ENCODE peak calls at places on chromosomes 11 and 22, in four cellular contexts. Q is transverse colon, X is suprapubic skin, G is stomach. V is an unnamed sample.

GRCh38 chr11:87878373-87878779 is 296.9 kb downstream of the RAB38 start:
- DNase-seq in Q (no peak), X (no peak), G (no peak), V (no peak)

GRCh38 chr11:133082453-133082781 is 449.9 kb downstream of the OPCML start:
- DNase-seq in Q (peak), X (peak), G (no peak), V (peak)

GRCh38 chr22:27919943-27920755 is 1.1 kb upstream of the PITPNB start:
- DNase-seq in Q (no peak), X (no peak), G (no peak), V (peak)

GRCh38 chr11:129701706-129702105 is 113.9 kb upstream of the TMEM45B start:
- DNase-seq in Q (no peak), X (no peak), G (no peak), V (no peak)

GRCh38 chr11:14451825-14452224 is 47.8 kb downstream of the COPB1 start:
- DNase-seq in Q (no peak), X (no peak), G (no peak), V (no peak)

GRCh38 chr11:34793666-34794065 is 122.5 kb downstream of the APIP start:
- DNase-seq in Q (no peak), X (no peak), G (no peak), V (no peak)

GRCh38 chr11:20488352-20488751 is 100.8 kb downstream of the PRMT3 start:
- DNase-seq in Q (no peak), X (no peak), G (no peak), V (no peak)

GRCh38 chr11:129278586-129279319 is 86.6 kb upstream of the ARHGAP32 start:
- DNase-seq in Q (peak), X (no peak), G (no peak), V (no peak)

GRCh38 chr22:37018815-37019308 is 385 bp downstream of the TST start:
- DNase-seq in Q (peak), X (peak), G (peak), V (peak)

GRCh38 chr11:118908931-118909618 is 16.7 kb downstream of the BCL9L start:
- DNase-seq in Q (peak), X (peak), G (peak), V (peak)

GRCh38 chr11:1277936-1278512 is 31.4 kb downstream of the TOLLIP start:
- DNase-seq in Q (no peak), X (no peak), G (no peak), V (no peak)

GRCh38 chr11:17979770-17980371 is 33.0 kb downstream of the SERGEF start:
- DNase-seq in Q (no peak), X (no peak), G (peak), V (no peak)

GRCh38 chr22:30830907-30831306 is 136.2 kb downstream of the OSBP2 start:
- DNase-seq in Q (peak), X (no peak), G (peak), V (no peak)

GRCh38 chr11:117827521-117828511 is 3.3 kb upstream of the FXYD2 start:
- DNase-seq in Q (peak), X (peak), G (peak), V (peak)

GRCh38 chr11:10379022-10379421 is 74.1 kb downstream of the ADM start:
- DNase-seq in Q (no peak), X (no peak), G (no peak), V (no peak)

GRCh38 chr22:43999378-43999777 is 24.7 kb upstream of the PARVB start:
- DNase-seq in Q (no peak), X (no peak), G (no peak), V (no peak)

GRCh38 chr22:20205964-20206708 is 55.3 kb upstream of the CCDC188 start:
- DNase-seq in Q (peak), X (peak), G (peak), V (peak)

GRCh38 chr11:86143429-86144030 is 74.6 kb upstream of the PICALM start:
- DNase-seq in Q (no peak), X (no peak), G (no peak), V (no peak)

GRCh38 chr11:130055637-130056036 is 14.1 kb upstream of the APLP2 start:
- DNase-seq in Q (no peak), X (no peak), G (no peak), V (no peak)

GRCh38 chr11:3165152-3165705 is at the start of gene OSBPL5:
- DNase-seq in Q (peak), X (peak), G (peak), V (peak)

GRCh38 chr22:48517039-48518030 is 1310.3 kb downstream of the BRD1 start:
- DNase-seq in Q (no peak), X (no peak), G (no peak), V (peak)

GRCh38 chr22:30909306-30909705 is 59.3 kb downstream of the MORC2 start:
- DNase-seq in Q (no peak), X (no peak), G (no peak), V (peak)

GRCh38 chr22:37401401-37401859 is 25.8 kb downstream of the ELFN2 start:
- DNase-seq in Q (no peak), X (no peak), G (no peak), V (peak)

GRCh38 chr11:58674609-58675008 is 52.1 kb downstream of the CNTF start:
- DNase-seq in Q (no peak), X (no peak), G (peak), V (no peak)

GRCh38 chr11:75802913-75803820 is 11.8 kb upstream of the UVRAG start:
- DNase-seq in Q (peak), X (peak), G (peak), V (peak)

GRCh38 chr11:92492372-92492771 is 267.8 kb downstream of the FAT3 start:
- DNase-seq in Q (no peak), X (no peak), G (no peak), V (no peak)

GRCh38 chr11:123690490-123690889 is 36.1 kb upstream of the SCN3B start:
- DNase-seq in Q (no peak), X (no peak), G (no peak), V (no peak)

GRCh38 chr11:27830206-27830605 is 130.0 kb upstream of the BDNF start:
- DNase-seq in Q (no peak), X (no peak), G (no peak), V (no peak)

GRCh38 chr22:46367707-46368191 is 32.2 kb downstream of the TRMU start:
- DNase-seq in Q (peak), X (no peak), G (peak), V (no peak)

GRCh38 chr22:41132555-41132954 is 40.2 kb downstream of the EP300 start:
- DNase-seq in Q (no peak), X (no peak), G (no peak), V (no peak)

GRCh38 chr22:22233081-22233480 is 11.5 kb upstream of the VPREB1 start:
- DNase-seq in Q (no peak), X (no peak), G (no peak), V (no peak)

GRCh38 chr11:111978028-111978771 is 41.1 kb downstream of the DIXDC1 start:
- DNase-seq in Q (peak), X (peak), G (no peak), V (peak)
- TF ChIP-seq EP300 in Q (no peak), X (no peak), G (no peak), V (no peak)

GRCh38 chr11:115493488-115493887 is 10.7 kb downstream of the CADM1 start:
- DNase-seq in Q (no peak), X (no peak), G (no peak), V (no peak)
- TF ChIP-seq POLR2AphosphoS5 in Q (no peak), X (no peak), G (no peak), V (no peak)

GRCh38 chr11:112511906-112512305 is 251.2 kb upstream of the PLET1 start:
- DNase-seq in Q (no peak), X (no peak), G (no peak), V (no peak)
- TF ChIP-seq EP300 in Q (no peak), X (no peak), G (no peak), V (no peak)

DNA sequence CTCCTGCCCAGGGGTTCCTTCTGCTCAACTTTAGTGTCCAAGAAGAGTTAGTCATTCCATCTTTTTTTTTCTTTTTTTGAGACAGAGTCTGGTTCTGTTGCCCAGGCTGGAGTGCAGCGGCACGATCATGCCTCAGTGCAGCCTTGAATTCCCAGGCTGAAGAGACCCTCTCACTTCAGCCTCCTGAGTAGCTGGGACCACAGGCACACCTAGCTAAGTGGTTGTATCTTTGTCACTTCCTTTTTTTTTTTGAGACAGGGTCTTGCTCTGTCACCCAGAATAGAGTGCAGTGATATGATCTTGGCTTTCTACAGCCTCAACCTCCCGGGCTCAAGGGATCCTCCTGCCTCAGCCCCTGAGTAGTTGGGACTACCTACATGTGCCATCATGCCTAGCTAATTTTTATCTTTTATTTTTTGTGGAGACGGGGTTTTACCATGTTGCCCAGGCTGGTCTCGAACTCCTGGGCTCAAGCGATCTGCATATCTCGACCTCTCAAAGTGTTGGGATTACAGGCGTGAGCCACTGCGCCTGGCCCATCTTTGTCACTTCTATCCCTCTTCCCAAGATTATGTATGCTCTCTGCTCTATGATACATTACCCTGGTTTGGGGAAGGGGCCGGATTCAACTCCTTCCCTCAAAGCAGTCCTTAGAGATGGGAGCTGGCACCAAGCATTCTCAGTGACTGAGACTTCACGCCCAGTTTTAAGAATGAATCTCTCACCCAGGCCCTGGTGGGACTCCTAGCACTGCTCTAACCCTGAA is 10.0 kb downstream of the SSH3 start:
- DNase-seq in Q (no peak), X (no peak), G (peak), V (no peak)
- TF ChIP-seq POLR2AphosphoS5 in Q (no peak), X (no peak), G (no peak), V (no peak)

GRCh38 chr11:95723353-95723942 is 66.1 kb downstream of the FAM76B start:
- DNase-seq in Q (no peak), X (no peak), G (no peak), V (no peak)

GRCh38 chr11:95729462-95729861 is 60.1 kb downstream of the FAM76B start:
- DNase-seq in Q (no peak), X (no peak), G (no peak), V (no peak)

GRCh38 chr11:95728790-95729189 is 60.8 kb downstream of the FAM76B start:
- DNase-seq in Q (no peak), X (no peak), G (no peak), V (no peak)

GRCh38 chr11:95727630-95728029 is 62.0 kb downstream of the FAM76B start:
- DNase-seq in Q (no peak), X (no peak), G (no peak), V (no peak)

DNA sequence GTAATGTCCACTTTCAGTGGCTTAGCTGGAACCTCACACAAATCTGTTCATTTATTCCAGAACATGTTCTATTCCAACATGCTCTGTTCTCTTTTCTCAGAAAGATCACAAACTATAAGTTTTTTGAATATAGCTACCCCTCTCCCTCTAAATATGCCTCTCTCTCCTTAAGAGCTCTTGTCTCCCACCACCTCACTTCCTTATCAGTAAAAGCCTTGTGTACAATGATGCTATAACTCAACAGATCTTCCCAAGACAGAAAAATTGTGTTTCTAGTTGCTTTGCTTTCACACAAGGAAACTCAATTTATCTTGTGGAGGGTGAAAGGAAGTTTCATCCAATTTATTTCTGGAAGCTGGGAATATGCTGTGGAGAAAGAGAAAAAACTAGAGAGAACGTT is 64.4 kb downstream of the FAM76B start:
- DNase-seq in Q (no peak), X (no peak), G (no peak), V (no peak)
- TF ChIP-seq EP300 in Q (no peak), X (no peak), G (no peak), V (no peak)

DNA sequence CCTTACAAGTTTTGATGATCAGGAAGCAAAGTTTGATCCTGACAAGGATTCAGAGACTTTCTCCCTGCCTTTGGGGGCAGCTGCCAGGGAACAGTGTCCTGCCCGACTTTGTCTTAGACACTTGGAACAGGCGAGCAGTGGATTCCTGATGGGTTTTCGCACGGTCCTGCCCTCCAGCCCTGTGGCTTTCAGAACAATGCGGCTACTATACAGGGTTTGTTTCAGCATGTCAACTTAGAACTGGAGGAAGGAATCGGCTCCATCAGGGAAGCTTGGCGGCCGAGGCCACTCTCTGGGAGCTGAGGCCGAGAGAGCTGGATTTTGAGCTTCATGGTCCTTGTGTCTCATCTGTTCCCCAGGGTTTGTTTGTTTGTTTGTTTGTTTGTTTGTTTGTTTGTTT is 11.5 kb downstream of the ANO1 start:
- DNase-seq in Q (no peak), X (no peak), G (no peak), V (no peak)
- TF ChIP-seq POLR2AphosphoS5 in Q (no peak), X (no peak), G (no peak), V (no peak)

DNA sequence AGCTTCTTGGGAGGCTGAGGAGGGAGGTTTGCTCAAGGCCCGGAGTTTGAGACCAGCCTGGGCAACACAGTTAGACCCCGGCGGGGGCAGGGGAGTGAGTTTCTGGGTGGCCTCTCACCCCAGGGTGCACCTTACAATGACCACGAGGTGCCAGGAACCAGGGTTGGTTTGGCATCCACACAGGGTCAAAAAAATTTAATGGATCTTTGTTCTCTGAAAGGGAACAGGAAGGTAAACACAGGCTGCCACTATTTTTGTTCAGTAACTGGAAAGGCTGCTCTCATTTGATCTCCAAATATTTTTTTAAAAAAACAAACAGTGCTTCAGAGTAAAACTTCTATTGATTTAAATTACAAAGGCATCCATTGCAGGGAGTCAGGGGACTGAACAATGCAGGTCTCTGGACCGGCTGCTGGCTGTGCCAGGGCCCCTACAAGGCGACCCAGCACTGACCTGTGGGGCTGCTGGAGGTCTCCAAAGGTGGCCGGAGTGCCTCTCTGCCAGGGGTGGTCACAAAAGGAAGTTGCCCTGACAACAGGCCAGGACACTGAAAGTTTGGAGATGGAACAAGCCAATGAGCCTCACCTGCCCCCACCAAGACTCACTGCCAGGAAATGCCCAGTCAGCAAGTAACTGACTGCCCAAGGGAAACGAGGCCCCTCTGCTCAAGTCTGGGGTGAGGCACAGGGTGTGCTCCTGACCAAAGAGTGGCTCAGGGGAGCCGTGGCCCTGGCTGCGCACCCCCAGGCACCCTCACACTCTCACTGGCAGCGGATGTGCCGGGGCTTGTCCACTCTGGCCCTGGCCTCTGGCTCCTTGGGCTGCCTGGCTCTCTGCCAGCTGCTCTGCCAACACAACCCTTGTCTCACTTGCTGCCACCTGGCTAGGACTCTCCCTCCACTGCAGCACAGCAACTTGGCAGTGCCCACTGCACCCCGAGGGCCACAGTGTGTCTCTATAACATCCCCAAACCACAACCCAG is 51.8 kb downstream of the ARFGAP3 start:
- DNase-seq in Q (no peak), X (no peak), G (peak), V (peak)
- TF ChIP-seq EP300 in Q (no peak), X (no peak), G (no peak), V (no peak)

V was measured in sigmoid colon.